ENCODE peak calls at places on chromosomes 1 and 21, in nine cellular contexts. One of them, this sample, is unnamed. For H3K27me3, the result is how much of the 10 kb centered on the place peaks cover.

GRCh38 chr1:65939636-65940035 is 146.9 kb downstream of the PDE4B start:
- DNase-seq in bronchial epithelial cell: peak
- DNase-seq in heart left ventricle: no peak
- DNase-seq in MM.1S: no peak
- DNase-seq in hepatocyte: no peak
- DNase-seq in ovary: no peak
- DNase-seq in upper lobe of right lung: no peak
- DNase-seq in IMR-90: peak
- DNase-seq in heart right ventricle: no peak
- DNase-seq in this sample: no peak

GRCh38 chr1:101312192-101312591 is 75.4 kb downstream of the S1PR1 start:
- DNase-seq in bronchial epithelial cell: no peak
- DNase-seq in heart left ventricle: no peak
- DNase-seq in MM.1S: peak
- DNase-seq in hepatocyte: no peak
- DNase-seq in ovary: no peak
- DNase-seq in upper lobe of right lung: no peak
- DNase-seq in IMR-90: no peak
- DNase-seq in heart right ventricle: no peak
- DNase-seq in this sample: no peak

GRCh38 chr1:59349101-59349500 is 52.2 kb downstream of the FGGY start:
- DNase-seq in bronchial epithelial cell: no peak
- DNase-seq in heart left ventricle: no peak
- DNase-seq in MM.1S: no peak
- DNase-seq in hepatocyte: no peak
- DNase-seq in ovary: no peak
- DNase-seq in upper lobe of right lung: no peak
- DNase-seq in IMR-90: no peak
- DNase-seq in heart right ventricle: no peak
- DNase-seq in this sample: no peak

GRCh38 chr1:6506210-6507036 is 15.0 kb upstream of the PLEKHG5 start:
- DNase-seq in bronchial epithelial cell: no peak
- DNase-seq in heart left ventricle: peak
- DNase-seq in MM.1S: no peak
- DNase-seq in hepatocyte: no peak
- DNase-seq in ovary: no peak
- DNase-seq in upper lobe of right lung: no peak
- DNase-seq in IMR-90: no peak
- DNase-seq in heart right ventricle: no peak
- DNase-seq in this sample: no peak

GRCh38 chr1:115266729-115267421 is 71.2 kb downstream of the NGF start:
- DNase-seq in bronchial epithelial cell: no peak
- DNase-seq in heart left ventricle: no peak
- DNase-seq in MM.1S: no peak
- DNase-seq in hepatocyte: no peak
- DNase-seq in ovary: no peak
- DNase-seq in upper lobe of right lung: no peak
- DNase-seq in IMR-90: peak
- DNase-seq in heart right ventricle: peak
- DNase-seq in this sample: no peak

GRCh38 chr1:186183970-186184628 is 191.0 kb downstream of the TPR start:
- DNase-seq in bronchial epithelial cell: no peak
- DNase-seq in heart left ventricle: no peak
- DNase-seq in MM.1S: peak
- DNase-seq in hepatocyte: no peak
- DNase-seq in ovary: no peak
- DNase-seq in upper lobe of right lung: no peak
- DNase-seq in IMR-90: no peak
- DNase-seq in heart right ventricle: no peak
- DNase-seq in this sample: peak

GRCh38 chr1:203083463-203083921 is 2.3 kb downstream of the MYOG start:
- DNase-seq in bronchial epithelial cell: no peak
- DNase-seq in heart left ventricle: no peak
- DNase-seq in MM.1S: no peak
- DNase-seq in hepatocyte: no peak
- DNase-seq in ovary: no peak
- DNase-seq in upper lobe of right lung: no peak
- DNase-seq in IMR-90: no peak
- DNase-seq in heart right ventricle: no peak
- DNase-seq in this sample: no peak

GRCh38 chr1:236821111-236821625 is 26.1 kb downstream of the MTR start:
- DNase-seq in bronchial epithelial cell: no peak
- DNase-seq in heart left ventricle: no peak
- DNase-seq in MM.1S: no peak
- DNase-seq in hepatocyte: no peak
- DNase-seq in ovary: no peak
- DNase-seq in upper lobe of right lung: no peak
- DNase-seq in IMR-90: no peak
- DNase-seq in heart right ventricle: no peak
- DNase-seq in this sample: no peak

DNA sequence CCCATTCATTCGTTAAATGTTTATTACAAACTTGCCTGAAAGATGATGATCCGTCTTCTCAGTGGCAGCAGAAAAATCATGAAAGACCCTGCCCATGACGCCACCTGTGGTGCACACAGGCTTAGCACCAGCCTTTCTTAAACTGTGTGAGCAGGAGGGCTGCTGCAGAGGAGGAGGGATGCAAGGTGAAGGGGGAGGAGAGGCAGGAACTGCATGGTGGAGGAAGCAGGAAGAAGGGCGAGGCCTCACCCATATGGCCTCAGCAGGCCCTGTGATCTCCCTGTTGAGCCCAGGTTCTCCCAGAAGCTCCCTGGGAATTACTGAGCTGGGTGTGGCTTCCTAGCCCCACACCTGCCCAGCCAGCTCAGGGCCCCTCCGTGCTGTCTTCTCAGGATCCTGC is 25.0 kb upstream of the RD3 start:
- DNase-seq in bronchial epithelial cell: peak
- DNase-seq in heart left ventricle: no peak
- DNase-seq in MM.1S: no peak
- DNase-seq in hepatocyte: peak
- DNase-seq in ovary: no peak
- DNase-seq in upper lobe of right lung: no peak
- DNase-seq in IMR-90: no peak
- DNase-seq in heart right ventricle: no peak
- DNase-seq in this sample: no peak
- TF ChIP-seq CTCF in bronchial epithelial cell: peak
- TF ChIP-seq CTCF in heart left ventricle: no peak
- TF ChIP-seq CTCF in MM.1S: peak
- TF ChIP-seq CTCF in hepatocyte: no peak
- TF ChIP-seq CTCF in ovary: no peak
- TF ChIP-seq CTCF in upper lobe of right lung: no peak
- TF ChIP-seq CTCF in IMR-90: no peak
- TF ChIP-seq CTCF in heart right ventricle: no peak
- TF ChIP-seq CTCF in this sample: peak

GRCh38 chr21:46098303-46099141 is 610 bp downstream of the COL6A2 start:
- DNase-seq in bronchial epithelial cell: no peak
- DNase-seq in heart left ventricle: peak
- DNase-seq in MM.1S: no peak
- DNase-seq in hepatocyte: peak
- DNase-seq in ovary: peak
- DNase-seq in upper lobe of right lung: peak
- DNase-seq in IMR-90: no peak
- DNase-seq in heart right ventricle: peak
- DNase-seq in this sample: no peak

GRCh38 chr21:46100020-46100419 is 2.1 kb downstream of the COL6A2 start:
- DNase-seq in bronchial epithelial cell: no peak
- DNase-seq in heart left ventricle: peak
- DNase-seq in MM.1S: no peak
- DNase-seq in hepatocyte: no peak
- DNase-seq in ovary: peak
- DNase-seq in upper lobe of right lung: peak
- DNase-seq in IMR-90: no peak
- DNase-seq in heart right ventricle: no peak
- DNase-seq in this sample: no peak

GRCh38 chr21:46097826-46098286 is at the start of gene COL6A2:
- DNase-seq in bronchial epithelial cell: no peak
- DNase-seq in heart left ventricle: peak
- DNase-seq in MM.1S: no peak
- DNase-seq in hepatocyte: peak
- DNase-seq in ovary: peak
- DNase-seq in upper lobe of right lung: peak
- DNase-seq in IMR-90: peak
- DNase-seq in heart right ventricle: peak
- DNase-seq in this sample: no peak

GRCh38 chr21:46100426-46100825 is 2.5 kb downstream of the COL6A2 start:
- DNase-seq in bronchial epithelial cell: no peak
- DNase-seq in heart left ventricle: peak
- DNase-seq in MM.1S: no peak
- DNase-seq in hepatocyte: peak
- DNase-seq in ovary: peak
- DNase-seq in upper lobe of right lung: no peak
- DNase-seq in IMR-90: peak
- DNase-seq in heart right ventricle: no peak
- DNase-seq in this sample: no peak

DNA sequence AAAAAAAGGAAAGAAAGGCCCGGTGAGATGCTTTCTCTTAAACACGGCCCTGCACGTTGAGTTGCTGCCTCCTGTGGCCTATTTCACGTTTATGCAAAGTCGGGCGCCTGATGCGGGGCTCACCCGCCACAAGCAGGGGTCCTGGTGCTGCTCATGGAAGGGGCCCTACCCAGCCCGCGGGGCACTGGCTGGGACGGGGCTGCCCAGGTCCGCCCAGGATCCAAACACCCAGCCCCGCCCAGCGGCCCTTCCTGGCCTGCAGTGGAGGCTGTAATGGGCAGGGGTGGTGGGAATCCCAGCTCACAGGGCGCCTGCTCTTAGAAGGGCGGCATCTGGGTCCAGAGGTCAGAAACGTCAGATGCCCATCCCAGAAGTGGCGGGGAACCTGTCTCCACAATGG is 1.6 kb downstream of the COL6A2 start:
- DNase-seq in bronchial epithelial cell: no peak
- DNase-seq in heart left ventricle: peak
- DNase-seq in MM.1S: no peak
- DNase-seq in hepatocyte: peak
- DNase-seq in ovary: peak
- DNase-seq in upper lobe of right lung: peak
- DNase-seq in IMR-90: peak
- DNase-seq in heart right ventricle: peak
- DNase-seq in this sample: no peak
- H3K4me3 ChIP-seq in bronchial epithelial cell: no peak
- H3K4me3 ChIP-seq in heart left ventricle: peak
- H3K4me3 ChIP-seq in MM.1S: no peak
- H3K4me3 ChIP-seq in hepatocyte: peak
- H3K4me3 ChIP-seq in ovary: peak
- H3K4me3 ChIP-seq in upper lobe of right lung: peak
- H3K4me3 ChIP-seq in IMR-90: peak
- H3K4me3 ChIP-seq in heart right ventricle: peak
- H3K4me3 ChIP-seq in this sample: no peak

GRCh38 chr1:112510340-112510739 is 1.6 kb downstream of the WNT2B start:
- DNase-seq in bronchial epithelial cell: no peak
- DNase-seq in heart left ventricle: no peak
- DNase-seq in MM.1S: no peak
- DNase-seq in hepatocyte: no peak
- DNase-seq in ovary: no peak
- DNase-seq in upper lobe of right lung: no peak
- DNase-seq in IMR-90: no peak
- DNase-seq in heart right ventricle: no peak
- DNase-seq in this sample: no peak

GRCh38 chr1:112509660-112510178 is 954 bp downstream of the WNT2B start:
- DNase-seq in bronchial epithelial cell: no peak
- DNase-seq in heart left ventricle: no peak
- DNase-seq in MM.1S: no peak
- DNase-seq in hepatocyte: no peak
- DNase-seq in ovary: no peak
- DNase-seq in upper lobe of right lung: no peak
- DNase-seq in IMR-90: no peak
- DNase-seq in heart right ventricle: no peak
- DNase-seq in this sample: no peak

GRCh38 chr1:112507896-112508241 is 896 bp upstream of the WNT2B start:
- DNase-seq in bronchial epithelial cell: no peak
- DNase-seq in heart left ventricle: no peak
- DNase-seq in MM.1S: no peak
- DNase-seq in hepatocyte: peak
- DNase-seq in ovary: peak
- DNase-seq in upper lobe of right lung: no peak
- DNase-seq in IMR-90: no peak
- DNase-seq in heart right ventricle: no peak
- DNase-seq in this sample: no peak

GRCh38 chr1:112508242-112509004 is at the start of gene WNT2B:
- DNase-seq in bronchial epithelial cell: no peak
- DNase-seq in heart left ventricle: peak
- DNase-seq in MM.1S: peak
- DNase-seq in hepatocyte: peak
- DNase-seq in ovary: peak
- DNase-seq in upper lobe of right lung: peak
- DNase-seq in IMR-90: no peak
- DNase-seq in heart right ventricle: no peak
- DNase-seq in this sample: peak

DNA sequence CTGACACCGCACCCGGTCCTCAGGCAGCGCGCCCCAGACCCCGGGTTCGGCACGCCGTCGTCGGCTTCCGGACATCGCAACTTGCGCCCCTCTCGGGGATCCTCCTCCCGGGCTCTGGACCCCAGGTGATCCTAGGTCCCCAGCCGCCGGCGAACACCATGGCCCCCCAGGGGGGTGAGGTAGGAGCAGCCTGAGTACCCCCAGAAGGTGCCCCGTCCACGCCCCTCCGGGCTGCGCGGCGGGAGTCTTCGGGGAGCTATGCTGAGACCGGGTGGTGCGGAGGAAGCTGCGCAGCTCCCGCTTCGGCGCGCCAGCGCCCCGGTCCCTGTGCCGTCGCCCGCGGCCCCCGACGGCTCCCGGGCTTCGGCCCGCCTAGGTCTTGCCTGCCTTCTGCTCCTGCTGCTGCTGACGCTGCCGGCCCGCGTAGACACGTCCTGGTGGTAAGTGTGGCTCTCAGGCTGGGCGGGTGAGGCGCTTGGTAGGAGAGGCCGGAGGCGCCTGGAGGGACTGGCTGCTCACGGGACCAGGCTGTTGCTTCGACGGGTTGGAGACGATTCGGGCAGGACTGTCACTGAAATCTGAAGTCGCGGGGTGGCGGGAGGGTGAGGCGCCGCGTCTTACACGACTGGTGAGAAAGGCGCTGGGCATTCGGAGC is 367 bp downstream of the WNT2B start:
- DNase-seq in bronchial epithelial cell: no peak
- DNase-seq in heart left ventricle: peak
- DNase-seq in MM.1S: no peak
- DNase-seq in hepatocyte: peak
- DNase-seq in ovary: peak
- DNase-seq in upper lobe of right lung: peak
- DNase-seq in IMR-90: no peak
- DNase-seq in heart right ventricle: no peak
- DNase-seq in this sample: peak
- H3K27me3 ChIP-seq in bronchial epithelial cell: under half
- H3K27me3 ChIP-seq in heart left ventricle: under half
- H3K27me3 ChIP-seq in MM.1S: under half
- H3K27me3 ChIP-seq in hepatocyte: half or more
- H3K27me3 ChIP-seq in ovary: under half
- H3K27me3 ChIP-seq in upper lobe of right lung: under half
- H3K27me3 ChIP-seq in IMR-90: under half
- H3K27me3 ChIP-seq in heart right ventricle: under half
- H3K27me3 ChIP-seq in this sample: under half

GRCh38 chr1:46194641-46195179 is 3.5 kb downstream of the POMGNT1 start:
- DNase-seq in bronchial epithelial cell: no peak
- DNase-seq in heart left ventricle: no peak
- DNase-seq in MM.1S: no peak
- DNase-seq in hepatocyte: peak
- DNase-seq in ovary: no peak
- DNase-seq in upper lobe of right lung: no peak
- DNase-seq in IMR-90: no peak
- DNase-seq in heart right ventricle: no peak
- DNase-seq in this sample: no peak

GRCh38 chr1:46199233-46199749 is 1.1 kb upstream of the POMGNT1 start:
- DNase-seq in bronchial epithelial cell: no peak
- DNase-seq in heart left ventricle: no peak
- DNase-seq in MM.1S: no peak
- DNase-seq in hepatocyte: no peak
- DNase-seq in ovary: no peak
- DNase-seq in upper lobe of right lung: no peak
- DNase-seq in IMR-90: no peak
- DNase-seq in heart right ventricle: no peak
- DNase-seq in this sample: no peak

GRCh38 chr1:46196609-46197008 is 1.6 kb downstream of the POMGNT1 start:
- DNase-seq in bronchial epithelial cell: no peak
- DNase-seq in heart left ventricle: no peak
- DNase-seq in MM.1S: no peak
- DNase-seq in hepatocyte: no peak
- DNase-seq in ovary: no peak
- DNase-seq in upper lobe of right lung: no peak
- DNase-seq in IMR-90: no peak
- DNase-seq in heart right ventricle: no peak
- DNase-seq in this sample: no peak

GRCh38 chr1:46198026-46198826 is at the start of gene POMGNT1:
- DNase-seq in bronchial epithelial cell: peak
- DNase-seq in heart left ventricle: peak
- DNase-seq in MM.1S: peak
- DNase-seq in hepatocyte: peak
- DNase-seq in ovary: peak
- DNase-seq in upper lobe of right lung: peak
- DNase-seq in IMR-90: peak
- DNase-seq in heart right ventricle: peak
- DNase-seq in this sample: peak

GRCh38 chr1:46197551-46198025 is 646 bp downstream of the POMGNT1 start:
- DNase-seq in bronchial epithelial cell: no peak
- DNase-seq in heart left ventricle: no peak
- DNase-seq in MM.1S: no peak
- DNase-seq in hepatocyte: no peak
- DNase-seq in ovary: no peak
- DNase-seq in upper lobe of right lung: no peak
- DNase-seq in IMR-90: no peak
- DNase-seq in heart right ventricle: no peak
- DNase-seq in this sample: no peak
- TF ChIP-seq CTCF in bronchial epithelial cell: no peak
- TF ChIP-seq CTCF in heart left ventricle: no peak
- TF ChIP-seq CTCF in MM.1S: no peak
- TF ChIP-seq CTCF in hepatocyte: no peak
- TF ChIP-seq CTCF in ovary: no peak
- TF ChIP-seq CTCF in upper lobe of right lung: no peak
- TF ChIP-seq CTCF in IMR-90: no peak
- TF ChIP-seq CTCF in heart right ventricle: no peak
- TF ChIP-seq CTCF in this sample: no peak